ENCODE peak calls at places on chromosomes 2 and 18, in five cellular contexts. One of them, this sample, is unnamed.

GRCh38 chr2:181683518-181684453 is 3.5 kb upstream of the NEUROD1 start:
- DNase-seq in adrenal gland: no peak
- DNase-seq in suprapubic skin: no peak
- DNase-seq in A549: peak
- DNase-seq in breast epithelium: no peak
- DNase-seq in this sample: peak

GRCh38 chr2:62423235-62423634 is 82.8 kb downstream of the TMEM17 start:
- DNase-seq in breast epithelium: no peak
- DNase-seq in adrenal gland: no peak
- DNase-seq in suprapubic skin: no peak
- DNase-seq in A549: no peak
- DNase-seq in this sample: no peak

GRCh38 chr2:108908717-108909077 is 80.3 kb downstream of the EDAR start:
- DNase-seq in adrenal gland: no peak
- DNase-seq in breast epithelium: no peak
- DNase-seq in A549: no peak
- DNase-seq in suprapubic skin: no peak
- DNase-seq in this sample: no peak

GRCh38 chr2:164910091-164910899 is 45.0 kb downstream of the SLC38A11 start:
- DNase-seq in adrenal gland: no peak
- DNase-seq in breast epithelium: no peak
- DNase-seq in A549: no peak
- DNase-seq in suprapubic skin: no peak
- DNase-seq in this sample: peak

GRCh38 chr2:241981076-241981700 is 111.7 kb downstream of the RTP5 start:
- DNase-seq in A549: no peak
- DNase-seq in breast epithelium: no peak
- DNase-seq in suprapubic skin: peak
- DNase-seq in adrenal gland: no peak
- DNase-seq in this sample: no peak

GRCh38 chr2:137091704-137092103 is 326.4 kb downstream of the THSD7B start:
- DNase-seq in A549: no peak
- DNase-seq in suprapubic skin: no peak
- DNase-seq in adrenal gland: no peak
- DNase-seq in breast epithelium: no peak
- DNase-seq in this sample: no peak

GRCh38 chr18:50953822-50954221 is 14.0 kb upstream of the ELAC1 start:
- DNase-seq in A549: no peak
- DNase-seq in adrenal gland: no peak
- DNase-seq in suprapubic skin: no peak
- DNase-seq in breast epithelium: no peak
- DNase-seq in this sample: no peak

GRCh38 chr2:232632904-232633412 is 446 bp upstream of the EFHD1 start:
- DNase-seq in breast epithelium: no peak
- DNase-seq in A549: peak
- DNase-seq in suprapubic skin: no peak
- DNase-seq in adrenal gland: peak
- DNase-seq in this sample: no peak

GRCh38 chr2:5981241-5982055 is 289.3 kb downstream of the SOX11 start:
- DNase-seq in breast epithelium: no peak
- DNase-seq in A549: no peak
- DNase-seq in adrenal gland: no peak
- DNase-seq in suprapubic skin: no peak
- DNase-seq in this sample: no peak

GRCh38 chr2:65425276-65425675 is 7.1 kb downstream of the SPRED2 start:
- DNase-seq in breast epithelium: no peak
- DNase-seq in suprapubic skin: no peak
- DNase-seq in adrenal gland: no peak
- DNase-seq in A549: no peak
- DNase-seq in this sample: no peak

GRCh38 chr2:3602553-3603339 is 7.8 kb downstream of the COLEC11 start:
- DNase-seq in breast epithelium: no peak
- DNase-seq in A549: no peak
- DNase-seq in adrenal gland: no peak
- DNase-seq in suprapubic skin: peak
- DNase-seq in this sample: peak

GRCh38 chr2:54669677-54670484 is 53.6 kb upstream of the EML6 start:
- DNase-seq in breast epithelium: no peak
- DNase-seq in A549: no peak
- DNase-seq in suprapubic skin: no peak
- DNase-seq in adrenal gland: peak
- DNase-seq in this sample: peak

GRCh38 chr18:79519751-79520472 is 124.2 kb downstream of the NFATC1 start:
- DNase-seq in adrenal gland: peak
- DNase-seq in A549: no peak
- DNase-seq in breast epithelium: peak
- DNase-seq in suprapubic skin: peak
- DNase-seq in this sample: no peak

GRCh38 chr2:207885010-207885409 is 115.3 kb upstream of the FZD5 start:
- DNase-seq in adrenal gland: peak
- DNase-seq in suprapubic skin: no peak
- DNase-seq in breast epithelium: no peak
- DNase-seq in A549: no peak
- DNase-seq in this sample: no peak

GRCh38 chr2:118834901-118835738 is 12.3 kb downstream of the EN1 start:
- DNase-seq in A549: no peak
- DNase-seq in suprapubic skin: peak
- DNase-seq in breast epithelium: no peak
- DNase-seq in adrenal gland: no peak
- DNase-seq in this sample: peak

GRCh38 chr2:84302513-84303412 is 156.3 kb downstream of the SUCLG1 start:
- DNase-seq in A549: peak
- DNase-seq in breast epithelium: no peak
- DNase-seq in adrenal gland: peak
- DNase-seq in suprapubic skin: no peak
- DNase-seq in this sample: no peak

GRCh38 chr2:63692002-63692606 is 103.3 kb downstream of the MDH1 start:
- DNase-seq in A549: peak
- DNase-seq in breast epithelium: no peak
- DNase-seq in adrenal gland: no peak
- DNase-seq in suprapubic skin: no peak
- DNase-seq in this sample: no peak

GRCh38 chr2:174546519-174547506 is 50.8 kb downstream of the WIPF1 start:
- DNase-seq in suprapubic skin: no peak
- DNase-seq in A549: no peak
- DNase-seq in breast epithelium: no peak
- DNase-seq in adrenal gland: no peak
- DNase-seq in this sample: no peak

DNA sequence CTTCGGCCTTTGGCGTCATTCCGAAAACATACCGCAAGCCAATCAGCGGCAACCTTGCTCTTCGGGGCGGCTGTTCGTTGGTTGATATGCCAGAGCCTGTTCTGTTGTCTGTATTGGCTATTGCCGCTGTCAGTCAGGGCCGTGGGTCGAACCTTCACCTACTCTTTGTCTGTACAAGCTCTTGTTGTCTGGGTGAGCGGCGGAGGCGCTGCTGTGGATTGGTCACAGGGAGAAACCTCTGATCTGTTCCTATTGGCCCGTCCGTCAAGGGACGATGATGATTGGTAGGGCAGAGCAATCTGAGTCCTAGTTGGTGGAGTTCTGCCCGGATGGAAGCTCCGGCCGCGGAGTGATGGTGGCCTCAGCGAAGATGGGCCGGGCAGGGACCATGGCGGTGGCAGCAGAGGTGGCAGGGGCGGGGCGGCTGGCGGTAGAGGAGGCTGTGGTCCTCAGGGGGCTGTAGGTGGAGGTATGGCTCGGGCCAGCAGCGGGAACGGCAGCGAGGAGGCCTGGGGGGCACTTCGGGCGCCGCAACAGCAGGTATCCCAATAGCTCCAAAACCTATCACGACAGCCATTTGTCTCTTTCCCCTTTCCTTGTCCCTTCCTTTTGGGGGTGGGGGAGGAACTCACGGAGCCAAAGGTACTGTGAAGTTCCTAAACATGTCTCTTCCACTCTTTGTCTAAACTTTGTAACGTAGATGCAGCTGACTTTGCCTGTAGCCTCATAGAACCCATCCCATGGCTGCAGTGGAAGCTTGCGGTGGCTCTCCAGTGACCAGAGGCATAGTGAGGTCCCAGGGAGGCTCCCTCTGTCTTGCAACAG is at the start of gene WBP1:
- DNase-seq in suprapubic skin: peak
- DNase-seq in A549: peak
- DNase-seq in breast epithelium: peak
- DNase-seq in adrenal gland: peak
- DNase-seq in this sample: peak
- TF ChIP-seq POLR2A in suprapubic skin: peak
- TF ChIP-seq POLR2A in A549: peak
- TF ChIP-seq POLR2A in breast epithelium: peak
- TF ChIP-seq POLR2A in adrenal gland: peak
- TF ChIP-seq POLR2A in this sample: no peak

DNA sequence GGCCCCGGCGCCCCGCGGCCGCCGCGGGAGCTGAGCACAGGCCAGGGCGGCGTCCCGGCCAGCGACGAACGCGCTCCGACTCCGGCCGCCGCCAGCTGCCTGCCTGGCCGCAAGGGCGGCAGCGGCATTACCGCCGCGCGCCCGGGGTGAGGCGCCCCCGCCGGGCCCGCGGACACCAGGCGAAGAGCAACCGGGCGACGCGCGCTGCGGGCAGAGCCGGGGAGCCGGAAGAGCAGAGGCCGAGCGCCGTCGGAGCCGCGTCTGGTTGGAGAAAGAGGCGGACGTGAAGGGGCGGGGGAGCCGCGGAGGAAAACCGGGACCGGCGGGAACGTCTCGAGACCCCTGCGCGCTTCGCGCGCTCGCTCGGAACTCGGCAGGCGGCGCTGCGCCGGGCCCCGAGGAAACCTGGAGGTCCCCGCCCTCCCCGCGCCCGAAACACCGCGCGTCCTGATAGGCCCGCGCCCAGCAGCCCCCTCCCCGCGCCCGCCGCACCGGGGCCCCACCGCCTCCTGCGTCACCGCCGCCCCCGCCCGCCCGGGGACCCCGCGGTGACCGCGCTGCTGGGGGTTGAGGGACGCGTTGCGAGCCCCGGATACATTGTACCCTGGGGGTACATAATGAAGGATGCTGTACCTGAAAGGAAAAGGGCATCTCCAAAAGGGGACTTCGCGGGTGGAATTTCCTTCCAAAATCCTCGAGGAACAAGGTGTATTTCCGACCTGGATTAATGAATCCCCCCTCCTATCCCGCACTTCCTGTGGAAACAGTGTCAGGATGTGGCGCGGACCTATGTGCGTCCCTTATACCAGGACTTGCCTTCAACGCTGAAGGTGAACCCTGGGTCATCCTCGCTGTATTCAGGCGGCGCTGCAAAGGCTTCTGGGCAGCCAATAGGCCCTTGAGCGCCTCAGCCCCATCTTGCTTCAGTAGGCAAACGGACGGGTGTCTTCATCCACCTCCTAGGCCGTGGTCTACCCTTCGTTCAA is 1.0 kb upstream of the B4GALT6 start:
- DNase-seq in breast epithelium: peak
- DNase-seq in A549: peak
- DNase-seq in adrenal gland: peak
- DNase-seq in suprapubic skin: no peak
- DNase-seq in this sample: peak
- TF ChIP-seq POLR2A in breast epithelium: no peak
- TF ChIP-seq POLR2A in A549: peak
- TF ChIP-seq POLR2A in adrenal gland: peak
- TF ChIP-seq POLR2A in suprapubic skin: no peak
- TF ChIP-seq POLR2A in this sample: no peak

GRCh38 chr18:63160172-63160995 is 159.2 kb downstream of the BCL2 start:
- DNase-seq in adrenal gland: no peak
- DNase-seq in breast epithelium: no peak
- DNase-seq in suprapubic skin: no peak
- DNase-seq in A549: no peak
- DNase-seq in this sample: no peak
- TF ChIP-seq POLR2A in adrenal gland: no peak
- TF ChIP-seq POLR2A in breast epithelium: no peak
- TF ChIP-seq POLR2A in suprapubic skin: no peak
- TF ChIP-seq POLR2A in A549: no peak
- TF ChIP-seq POLR2A in this sample: no peak

GRCh38 chr2:231056453-231057416 is at the start of gene PSMD1:
- DNase-seq in adrenal gland: peak
- DNase-seq in suprapubic skin: peak
- DNase-seq in breast epithelium: peak
- DNase-seq in A549: peak
- DNase-seq in this sample: peak
- TF ChIP-seq POLR2A in adrenal gland: peak
- TF ChIP-seq POLR2A in suprapubic skin: no peak
- TF ChIP-seq POLR2A in breast epithelium: no peak
- TF ChIP-seq POLR2A in A549: peak
- TF ChIP-seq POLR2A in this sample: peak

GRCh38 chr2:221243758-221244157 is 328.3 kb downstream of the EPHA4 start:
- DNase-seq in breast epithelium: no peak
- DNase-seq in suprapubic skin: no peak
- DNase-seq in A549: no peak
- DNase-seq in adrenal gland: no peak
- DNase-seq in this sample: no peak

GRCh38 chr2:221241072-221241471 is 331.0 kb downstream of the EPHA4 start:
- DNase-seq in A549: no peak
- DNase-seq in breast epithelium: no peak
- DNase-seq in suprapubic skin: no peak
- DNase-seq in adrenal gland: no peak
- DNase-seq in this sample: no peak

GRCh38 chr2:221245045-221245444 is 327.1 kb downstream of the EPHA4 start:
- DNase-seq in A549: no peak
- DNase-seq in adrenal gland: no peak
- DNase-seq in suprapubic skin: no peak
- DNase-seq in breast epithelium: no peak
- DNase-seq in this sample: no peak

GRCh38 chr2:221245772-221246171 is 326.3 kb downstream of the EPHA4 start:
- DNase-seq in A549: no peak
- DNase-seq in suprapubic skin: no peak
- DNase-seq in breast epithelium: no peak
- DNase-seq in adrenal gland: no peak
- DNase-seq in this sample: no peak
- TF ChIP-seq POLR2A in A549: no peak
- TF ChIP-seq POLR2A in suprapubic skin: no peak
- TF ChIP-seq POLR2A in breast epithelium: no peak
- TF ChIP-seq POLR2A in adrenal gland: no peak
- TF ChIP-seq POLR2A in this sample: no peak

GRCh38 chr2:33275689-33276444 is 200.6 kb upstream of the RASGRP3 start:
- DNase-seq in breast epithelium: no peak
- DNase-seq in A549: peak
- DNase-seq in suprapubic skin: no peak
- DNase-seq in adrenal gland: peak
- DNase-seq in this sample: peak
- TF ChIP-seq POLR2A in breast epithelium: no peak
- TF ChIP-seq POLR2A in A549: no peak
- TF ChIP-seq POLR2A in suprapubic skin: no peak
- TF ChIP-seq POLR2A in adrenal gland: no peak
- TF ChIP-seq POLR2A in this sample: no peak